ENCODE peak calls at places on chromosome X, in eight cellular contexts. One of them, this sample, is unnamed.

GRCh38 chrX:33970028-33970932 is 161.8 kb downstream of the FAM47A start:
- DNase-seq in hepatocyte: no peak
- DNase-seq in BJ: no peak
- DNase-seq in AG10803: no peak
- DNase-seq in OCI-LY7: no peak
- DNase-seq in tibial artery: no peak
- DNase-seq in A549: no peak
- DNase-seq in NB4: peak
- DNase-seq in this sample: no peak

GRCh38 chrX:65657659-65658058 is 9.8 kb upstream of the MSN start:
- DNase-seq in OCI-LY7: no peak
- DNase-seq in hepatocyte: no peak
- DNase-seq in AG10803: no peak
- DNase-seq in A549: no peak
- DNase-seq in NB4: no peak
- DNase-seq in tibial artery: no peak
- DNase-seq in BJ: no peak
- DNase-seq in this sample: no peak

GRCh38 chrX:16458208-16458607 is 191.8 kb upstream of the S100G start:
- DNase-seq in AG10803: no peak
- DNase-seq in BJ: no peak
- DNase-seq in OCI-LY7: no peak
- DNase-seq in tibial artery: no peak
- DNase-seq in hepatocyte: no peak
- DNase-seq in NB4: no peak
- DNase-seq in A549: no peak
- DNase-seq in this sample: no peak

GRCh38 chrX:131711478-131711867 is 167.6 kb downstream of the OR13H1 start:
- DNase-seq in NB4: no peak
- DNase-seq in A549: no peak
- DNase-seq in AG10803: no peak
- DNase-seq in OCI-LY7: no peak
- DNase-seq in hepatocyte: no peak
- DNase-seq in BJ: no peak
- DNase-seq in tibial artery: no peak
- DNase-seq in this sample: no peak

GRCh38 chrX:136021903-136022302 is 36.7 kb downstream of the SLC9A6 start:
- DNase-seq in hepatocyte: no peak
- DNase-seq in A549: no peak
- DNase-seq in BJ: no peak
- DNase-seq in tibial artery: no peak
- DNase-seq in OCI-LY7: no peak
- DNase-seq in AG10803: no peak
- DNase-seq in NB4: no peak
- DNase-seq in this sample: no peak

GRCh38 chrX:38649227-38649626 is 87.9 kb downstream of the TSPAN7 start:
- DNase-seq in AG10803: no peak
- DNase-seq in OCI-LY7: no peak
- DNase-seq in tibial artery: no peak
- DNase-seq in NB4: no peak
- DNase-seq in hepatocyte: no peak
- DNase-seq in A549: no peak
- DNase-seq in BJ: no peak
- DNase-seq in this sample: no peak

GRCh38 chrX:39518451-39519212 is 579.1 kb downstream of the BCOR start:
- DNase-seq in BJ: no peak
- DNase-seq in hepatocyte: no peak
- DNase-seq in A549: no peak
- DNase-seq in OCI-LY7: no peak
- DNase-seq in tibial artery: peak
- DNase-seq in AG10803: no peak
- DNase-seq in NB4: no peak
- DNase-seq in this sample: no peak

GRCh38 chrX:85851418-85851817 is 195.9 kb downstream of the CHM start:
- DNase-seq in BJ: no peak
- DNase-seq in OCI-LY7: no peak
- DNase-seq in A549: peak
- DNase-seq in hepatocyte: peak
- DNase-seq in AG10803: no peak
- DNase-seq in tibial artery: no peak
- DNase-seq in NB4: no peak
- DNase-seq in this sample: peak

GRCh38 chrX:118502121-118502794 is 6.6 kb downstream of the DOCK11 start:
- DNase-seq in OCI-LY7: no peak
- DNase-seq in NB4: peak
- DNase-seq in A549: no peak
- DNase-seq in tibial artery: no peak
- DNase-seq in hepatocyte: no peak
- DNase-seq in AG10803: no peak
- DNase-seq in BJ: no peak
- DNase-seq in this sample: no peak

GRCh38 chrX:319579-320125 is 1.1 kb upstream of the GTPBP6 start:
- DNase-seq in tibial artery: peak
- DNase-seq in A549: no peak
- DNase-seq in hepatocyte: no peak
- DNase-seq in AG10803: no peak
- DNase-seq in OCI-LY7: no peak
- DNase-seq in NB4: no peak
- DNase-seq in BJ: no peak
- DNase-seq in this sample: no peak

GRCh38 chrX:53089224-53089842 is 4.6 kb upstream of the KANTR start:
- DNase-seq in BJ: no peak
- DNase-seq in AG10803: peak
- DNase-seq in tibial artery: no peak
- DNase-seq in OCI-LY7: peak
- DNase-seq in A549: peak
- DNase-seq in NB4: peak
- DNase-seq in hepatocyte: peak
- DNase-seq in this sample: no peak

GRCh38 chrX:119948381-119948780 is 4.8 kb upstream of the NKAP start:
- DNase-seq in AG10803: no peak
- DNase-seq in tibial artery: no peak
- DNase-seq in hepatocyte: no peak
- DNase-seq in A549: no peak
- DNase-seq in OCI-LY7: no peak
- DNase-seq in BJ: no peak
- DNase-seq in NB4: no peak
- DNase-seq in this sample: no peak
- TF ChIP-seq CTCF in AG10803: no peak
- TF ChIP-seq CTCF in tibial artery: no peak
- TF ChIP-seq CTCF in hepatocyte: peak
- TF ChIP-seq CTCF in A549: peak
- TF ChIP-seq CTCF in OCI-LY7: peak
- TF ChIP-seq CTCF in BJ: no peak
- TF ChIP-seq CTCF in NB4: no peak
- TF ChIP-seq CTCF in this sample: peak

DNA sequence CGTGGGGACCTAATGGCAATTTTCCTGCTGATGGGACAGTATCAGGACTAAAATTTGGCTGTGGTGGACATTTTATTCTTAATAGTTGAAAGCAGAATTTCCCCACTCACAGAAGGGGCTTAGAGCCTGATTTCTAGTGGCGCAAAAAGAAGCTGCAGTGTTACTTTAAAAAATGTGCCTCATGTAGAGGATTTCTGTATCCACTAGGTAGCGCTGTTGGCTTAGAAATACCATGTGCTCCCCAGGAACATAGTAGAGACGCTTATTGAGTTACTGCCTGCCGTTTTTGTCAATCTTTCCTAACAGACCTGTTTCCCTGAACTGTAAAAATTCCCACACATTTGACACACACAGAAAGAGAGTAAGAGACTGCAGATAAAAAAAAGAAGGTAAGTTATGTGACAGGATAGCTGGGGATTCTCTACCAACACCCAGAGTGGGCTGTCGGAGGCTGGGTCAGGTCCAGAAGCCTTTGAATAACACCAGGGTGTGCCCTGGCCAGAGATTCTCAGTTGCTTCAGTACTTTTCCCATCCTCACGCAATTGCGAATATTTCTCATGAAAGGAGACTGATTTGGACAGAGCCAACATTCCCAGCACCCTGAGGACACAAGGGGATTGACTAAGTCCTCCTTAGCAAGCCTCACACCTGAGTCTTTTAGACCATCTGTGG is 88.4 kb downstream of the ZXDA start:
- DNase-seq in hepatocyte: no peak
- DNase-seq in tibial artery: no peak
- DNase-seq in OCI-LY7: peak
- DNase-seq in BJ: no peak
- DNase-seq in NB4: peak
- DNase-seq in AG10803: peak
- DNase-seq in A549: peak
- DNase-seq in this sample: peak
- H3K4me3 ChIP-seq in hepatocyte: no peak
- H3K4me3 ChIP-seq in tibial artery: peak
- H3K4me3 ChIP-seq in OCI-LY7: no peak
- H3K4me3 ChIP-seq in BJ: no peak
- H3K4me3 ChIP-seq in NB4: no peak
- H3K4me3 ChIP-seq in AG10803: peak
- H3K4me3 ChIP-seq in A549: no peak
- H3K4me3 ChIP-seq in this sample: no peak

GRCh38 chrX:14630724-14631123 is 101.4 kb downstream of the GLRA2 start:
- DNase-seq in BJ: no peak
- DNase-seq in NB4: peak
- DNase-seq in hepatocyte: no peak
- DNase-seq in OCI-LY7: no peak
- DNase-seq in tibial artery: no peak
- DNase-seq in AG10803: peak
- DNase-seq in A549: no peak
- DNase-seq in this sample: no peak
- TF ChIP-seq CTCF in BJ: no peak
- TF ChIP-seq CTCF in NB4: peak
- TF ChIP-seq CTCF in hepatocyte: no peak
- TF ChIP-seq CTCF in OCI-LY7: peak
- TF ChIP-seq CTCF in tibial artery: no peak
- TF ChIP-seq CTCF in AG10803: peak
- TF ChIP-seq CTCF in A549: no peak
- TF ChIP-seq CTCF in this sample: no peak

GRCh38 chrX:119758682-119759332 is 419 bp downstream of the SOWAHD start:
- DNase-seq in AG10803: no peak
- DNase-seq in BJ: no peak
- DNase-seq in tibial artery: no peak
- DNase-seq in OCI-LY7: no peak
- DNase-seq in A549: no peak
- DNase-seq in hepatocyte: peak
- DNase-seq in NB4: peak
- DNase-seq in this sample: no peak

GRCh38 chrX:119759333-119759766 is 962 bp downstream of the SOWAHD start:
- DNase-seq in NB4: no peak
- DNase-seq in A549: no peak
- DNase-seq in AG10803: no peak
- DNase-seq in OCI-LY7: no peak
- DNase-seq in BJ: no peak
- DNase-seq in hepatocyte: no peak
- DNase-seq in tibial artery: no peak
- DNase-seq in this sample: no peak

GRCh38 chrX:119757979-119758681 is at the start of gene SOWAHD:
- DNase-seq in hepatocyte: peak
- DNase-seq in A549: no peak
- DNase-seq in NB4: peak
- DNase-seq in tibial artery: peak
- DNase-seq in OCI-LY7: peak
- DNase-seq in BJ: no peak
- DNase-seq in AG10803: no peak
- DNase-seq in this sample: no peak

GRCh38 chrX:119762718-119763117 is 4.3 kb downstream of the SOWAHD start:
- DNase-seq in A549: no peak
- DNase-seq in BJ: no peak
- DNase-seq in NB4: peak
- DNase-seq in hepatocyte: no peak
- DNase-seq in OCI-LY7: no peak
- DNase-seq in AG10803: peak
- DNase-seq in tibial artery: no peak
- DNase-seq in this sample: no peak

GRCh38 chrX:119760026-119760902 is 1.9 kb downstream of the SOWAHD start:
- DNase-seq in BJ: no peak
- DNase-seq in OCI-LY7: peak
- DNase-seq in NB4: peak
- DNase-seq in tibial artery: no peak
- DNase-seq in AG10803: no peak
- DNase-seq in A549: no peak
- DNase-seq in hepatocyte: no peak
- DNase-seq in this sample: no peak
- H3K4me3 ChIP-seq in BJ: no peak
- H3K4me3 ChIP-seq in OCI-LY7: peak
- H3K4me3 ChIP-seq in NB4: peak
- H3K4me3 ChIP-seq in tibial artery: no peak
- H3K4me3 ChIP-seq in AG10803: no peak
- H3K4me3 ChIP-seq in A549: no peak
- H3K4me3 ChIP-seq in hepatocyte: no peak
- H3K4me3 ChIP-seq in this sample: no peak

DNA sequence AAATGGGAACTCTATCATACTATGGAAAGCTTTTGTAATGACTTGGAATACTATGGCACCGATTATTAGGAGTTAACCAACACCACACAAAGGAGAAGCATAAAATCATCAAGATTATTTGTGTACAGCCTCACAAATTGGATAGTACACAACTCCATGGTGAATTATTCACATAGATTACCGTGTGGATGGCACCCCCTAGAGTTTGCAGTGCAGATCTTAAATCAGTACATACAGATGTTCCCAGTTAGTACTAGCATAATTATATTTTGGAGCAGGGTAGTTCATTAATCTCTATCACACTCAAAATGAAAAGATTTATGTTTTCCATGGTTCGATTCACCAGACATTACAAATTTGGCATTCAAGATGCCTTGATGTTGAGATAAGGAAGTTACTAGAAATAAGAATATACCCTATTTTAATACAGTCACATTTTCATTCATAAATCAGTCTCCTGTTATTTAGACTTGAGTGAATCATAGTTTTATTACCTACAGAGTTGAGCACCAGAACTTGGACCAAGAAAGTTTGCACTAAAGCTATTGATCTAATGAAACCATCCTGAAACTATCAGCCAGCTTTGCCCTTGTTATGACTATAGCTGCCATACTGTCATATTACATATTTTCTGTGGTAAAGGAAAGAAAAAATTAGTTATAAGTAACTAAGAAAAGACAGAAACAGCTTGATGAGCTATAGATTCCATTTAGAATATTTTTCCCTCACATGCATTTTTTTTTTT is 531.8 kb downstream of the GLUD2 start:
- DNase-seq in A549: no peak
- DNase-seq in BJ: no peak
- DNase-seq in tibial artery: no peak
- DNase-seq in NB4: peak
- DNase-seq in AG10803: peak
- DNase-seq in OCI-LY7: peak
- DNase-seq in hepatocyte: peak
- DNase-seq in this sample: peak
- TF ChIP-seq CTCF in A549: peak
- TF ChIP-seq CTCF in BJ: peak
- TF ChIP-seq CTCF in tibial artery: no peak
- TF ChIP-seq CTCF in NB4: peak
- TF ChIP-seq CTCF in AG10803: peak
- TF ChIP-seq CTCF in OCI-LY7: peak
- TF ChIP-seq CTCF in hepatocyte: peak
- TF ChIP-seq CTCF in this sample: peak

GRCh38 chrX:154431321-154431720 is 2.8 kb downstream of the ATP6AP1 start:
- DNase-seq in A549: no peak
- DNase-seq in tibial artery: peak
- DNase-seq in NB4: peak
- DNase-seq in OCI-LY7: no peak
- DNase-seq in AG10803: no peak
- DNase-seq in hepatocyte: no peak
- DNase-seq in BJ: no peak
- DNase-seq in this sample: no peak
- H3K4me3 ChIP-seq in A549: no peak
- H3K4me3 ChIP-seq in tibial artery: no peak
- H3K4me3 ChIP-seq in NB4: peak
- H3K4me3 ChIP-seq in OCI-LY7: no peak
- H3K4me3 ChIP-seq in AG10803: no peak
- H3K4me3 ChIP-seq in hepatocyte: no peak
- H3K4me3 ChIP-seq in BJ: no peak
- H3K4me3 ChIP-seq in this sample: peak

GRCh38 chrX:72128881-72129280 is 2.8 kb downstream of the RTL5 start:
- DNase-seq in A549: peak
- DNase-seq in hepatocyte: no peak
- DNase-seq in tibial artery: no peak
- DNase-seq in OCI-LY7: no peak
- DNase-seq in BJ: no peak
- DNase-seq in AG10803: no peak
- DNase-seq in NB4: peak
- DNase-seq in this sample: no peak
- TF ChIP-seq CTCF in A549: peak
- TF ChIP-seq CTCF in hepatocyte: peak
- TF ChIP-seq CTCF in tibial artery: peak
- TF ChIP-seq CTCF in OCI-LY7: no peak
- TF ChIP-seq CTCF in BJ: peak
- TF ChIP-seq CTCF in AG10803: peak
- TF ChIP-seq CTCF in NB4: peak
- TF ChIP-seq CTCF in this sample: peak

This sample was measured in LNCaP clone FGC.